ENCODE peak calls at places on chromosome 4, in four cellular contexts. X is astrocyte of the hippocampus, H is left ventricle myocardium superior, B is heart right ventricle. A is an unnamed sample.
A peak's percentile ranks its signal among the peaks of the same experiment; 100 is the strongest.

GRCh38 chr4:26964512-26964911 is 103.9 kb downstream of the STIM2 start:
- DNase-seq in X (no peak), H (no peak), B (no peak), A (no peak)

GRCh38 chr4:6332042-6332668 is 62.5 kb downstream of the WFS1 start:
- DNase-seq in X (peak; percentile 41), H (no peak), B (no peak), A (no peak)

GRCh38 chr4:68123525-68123924 is 6.1 kb downstream of the TMPRSS11F start:
- DNase-seq in X (no peak), H (no peak), B (no peak), A (no peak)

GRCh38 chr4:139501117-139501516 is 47.2 kb downstream of the RAB33B start:
- DNase-seq in X (peak; percentile 32), H (no peak), B (no peak), A (no peak)

GRCh38 chr4:183182873-183183725 is 84.0 kb downstream of the WWC2 start:
- DNase-seq in X (peak; percentile 90), H (no peak), B (peak; percentile 17), A (no peak)

GRCh38 chr4:165454426-165454825 is 75.6 kb downstream of the CPE start:
- DNase-seq in X (no peak), H (no peak), B (no peak), A (no peak)

GRCh38 chr4:106898621-106899230 is 137.4 kb downstream of the DKK2 start:
- DNase-seq in X (peak; percentile 54), H (no peak), B (no peak), A (peak; percentile 15)

GRCh38 chr4:73021634-73022033 is 47.9 kb downstream of the COX18 start:
- DNase-seq in X (peak; percentile 59), H (no peak), B (no peak), A (no peak)

GRCh38 chr4:139028191-139028661 is 12.6 kb downstream of the NOCT start:
- DNase-seq in X (no peak), H (peak; percentile 85), B (peak; percentile 63), A (no peak)

GRCh38 chr4:87965501-87965975 is 10.0 kb upstream of the SPP1 start:
- DNase-seq in X (no peak), H (no peak), B (no peak), A (no peak)

GRCh38 chr4:94957030-94957429 is 199.3 kb downstream of the BMPR1B start:
- DNase-seq in X (no peak), H (no peak), B (no peak), A (no peak)

GRCh38 chr4:189763573-189763972 is 177.1 kb upstream of the FRG1 start:
- DNase-seq in X (no peak), H (no peak), B (no peak), A (no peak)

GRCh38 chr4:37244583-37245390 is at the start of gene NWD2:
- DNase-seq in X (peak; percentile 57), H (peak; percentile 28), B (peak; percentile 7), A (no peak)

GRCh38 chr4:16083217-16084191 is at the start of gene PROM1:
- DNase-seq in X (peak; percentile 67), H (peak; percentile 45), B (peak; percentile 18), A (no peak)

GRCh38 chr4:8152090-8152864 is 6.3 kb downstream of the ABLIM2 start:
- DNase-seq in X (no peak), H (no peak), B (peak; percentile 13), A (no peak)

GRCh38 chr4:52869656-52870055 is 7.5 kb downstream of the RASL11B start:
- DNase-seq in X (no peak), H (no peak), B (no peak), A (no peak)

GRCh38 chr4:142278171-142278570 is 567.9 kb downstream of the INPP4B start:
- DNase-seq in X (peak; percentile 32), H (no peak), B (no peak), A (no peak)

GRCh38 chr4:7513731-7514130 is 79.0 kb upstream of the PSAPL1 start:
- DNase-seq in X (peak; percentile 88), H (no peak), B (no peak), A (no peak)

GRCh38 chr4:5381981-5382441 is 326.3 kb downstream of the EVC2 start:
- DNase-seq in X (peak; percentile 27), H (no peak), B (no peak), A (no peak)

GRCh38 chr4:127708985-127709384 is 21.2 kb upstream of the SLC25A31 start:
- DNase-seq in X (peak; percentile 89), H (no peak), B (no peak), A (no peak)

GRCh38 chr4:47533689-47534347 is 48.7 kb downstream of the ATP10D start:
- DNase-seq in X (peak; percentile 37), H (no peak), B (no peak), A (no peak)

GRCh38 chr4:98193459-98194105 is 50.3 kb upstream of the STPG2 start:
- DNase-seq in X (no peak), H (no peak), B (no peak), A (no peak)

GRCh38 chr4:56863441-56864129 is 42.1 kb upstream of the SPINK2 start:
- DNase-seq in X (no peak), H (no peak), B (no peak), A (no peak)

GRCh38 chr4:78742300-78742699 is 33.9 kb upstream of the BMP2K start:
- DNase-seq in X (no peak), H (no peak), B (no peak), A (no peak)

GRCh38 chr4:140144937-140145336 is 9.0 kb downstream of the MAML3 start:
- DNase-seq in X (no peak), H (no peak), B (no peak), A (no peak)

GRCh38 chr4:26223160-26223559 is 97.7 kb upstream of the RBPJ start:
- DNase-seq in X (no peak), H (no peak), B (no peak), A (no peak)

GRCh38 chr4:2792711-2793577 is at the start of gene SH3BP2:
- DNase-seq in X (peak; percentile 88), H (peak; percentile 95), B (peak; percentile 93), A (peak; percentile 89)

GRCh38 chr4:185280608-185281007 is 71.2 kb downstream of the SNX25 start:
- DNase-seq in X (no peak), H (no peak), B (no peak), A (no peak)

GRCh38 chr4:168480991-168481588 is 798 bp upstream of the DDX60L start:
- DNase-seq in X (peak; percentile 68), H (no peak), B (no peak), A (no peak)

A was measured in ovary.